ENCODE peak calls at places on chromosomes 6 and 20, in seven cellular contexts. One of them, this sample, is unnamed.

GRCh38 chr6:149484733-149485700 is at the start of gene ZC3H12D:
- DNase-seq in IMR-90: peak; percentile 33
- DNase-seq in lung: no peak
- DNase-seq in psoas muscle: peak; percentile 61
- DNase-seq in mammary epithelial cell: no peak
- DNase-seq in fibroblast of lung: peak; percentile 44
- DNase-seq in GM23338: no peak
- DNase-seq in this sample: no peak

GRCh38 chr20:51357543-51357942 is 185.0 kb downstream of the NFATC2 start:
- DNase-seq in IMR-90: no peak
- DNase-seq in lung: no peak
- DNase-seq in psoas muscle: no peak
- DNase-seq in mammary epithelial cell: no peak
- DNase-seq in fibroblast of lung: no peak
- DNase-seq in GM23338: no peak
- DNase-seq in this sample: no peak

GRCh38 chr6:156774872-156775405 is 2.2 kb upstream of the ARID1B start:
- DNase-seq in IMR-90: no peak
- DNase-seq in lung: no peak
- DNase-seq in psoas muscle: no peak
- DNase-seq in mammary epithelial cell: no peak
- DNase-seq in fibroblast of lung: no peak
- DNase-seq in GM23338: peak; percentile 70
- DNase-seq in this sample: no peak

GRCh38 chr6:29516108-29516507 is 28.4 kb upstream of the MAS1L start:
- DNase-seq in IMR-90: peak; percentile 5
- DNase-seq in lung: no peak
- DNase-seq in psoas muscle: no peak
- DNase-seq in mammary epithelial cell: peak; percentile 93
- DNase-seq in fibroblast of lung: peak; percentile 72
- DNase-seq in GM23338: no peak
- DNase-seq in this sample: no peak

GRCh38 chr20:50536333-50536732 is 26.1 kb downstream of the PTPN1 start:
- DNase-seq in IMR-90: no peak
- DNase-seq in lung: peak; percentile 71
- DNase-seq in psoas muscle: no peak
- DNase-seq in mammary epithelial cell: no peak
- DNase-seq in fibroblast of lung: peak; percentile 56
- DNase-seq in GM23338: no peak
- DNase-seq in this sample: no peak

GRCh38 chr6:31660998-31661866 is 654 bp upstream of the C6orf47 start:
- DNase-seq in IMR-90: peak; percentile 50
- DNase-seq in lung: no peak
- DNase-seq in psoas muscle: no peak
- DNase-seq in mammary epithelial cell: peak; percentile 28
- DNase-seq in fibroblast of lung: peak; percentile 54
- DNase-seq in GM23338: no peak
- DNase-seq in this sample: no peak

GRCh38 chr6:39755231-39755630 is 30.0 kb upstream of the KIF6 start:
- DNase-seq in IMR-90: peak; percentile 29
- DNase-seq in lung: no peak
- DNase-seq in psoas muscle: no peak
- DNase-seq in mammary epithelial cell: no peak
- DNase-seq in fibroblast of lung: peak; percentile 58
- DNase-seq in GM23338: no peak
- DNase-seq in this sample: no peak

GRCh38 chr6:85401186-85402062 is 48.5 kb upstream of the NT5E start:
- DNase-seq in IMR-90: no peak
- DNase-seq in lung: no peak
- DNase-seq in psoas muscle: no peak
- DNase-seq in mammary epithelial cell: no peak
- DNase-seq in fibroblast of lung: no peak
- DNase-seq in GM23338: no peak
- DNase-seq in this sample: no peak

GRCh38 chr6:137787016-137787415 is 80.0 kb upstream of the TNFAIP3 start:
- DNase-seq in IMR-90: no peak
- DNase-seq in lung: no peak
- DNase-seq in psoas muscle: no peak
- DNase-seq in mammary epithelial cell: no peak
- DNase-seq in fibroblast of lung: no peak
- DNase-seq in GM23338: no peak
- DNase-seq in this sample: no peak

GRCh38 chr6:11828185-11828897 is 49.7 kb upstream of the ADTRP start:
- DNase-seq in IMR-90: peak; percentile 11
- DNase-seq in lung: no peak
- DNase-seq in psoas muscle: no peak
- DNase-seq in mammary epithelial cell: no peak
- DNase-seq in fibroblast of lung: no peak
- DNase-seq in GM23338: no peak
- DNase-seq in this sample: no peak

GRCh38 chr6:11824986-11825385 is 46.4 kb upstream of the ADTRP start:
- DNase-seq in IMR-90: peak; percentile 83
- DNase-seq in lung: no peak
- DNase-seq in psoas muscle: no peak
- DNase-seq in mammary epithelial cell: peak; percentile 41
- DNase-seq in fibroblast of lung: peak; percentile 55
- DNase-seq in GM23338: no peak
- DNase-seq in this sample: no peak

GRCh38 chr6:11826779-11827178 is 48.2 kb upstream of the ADTRP start:
- DNase-seq in IMR-90: no peak
- DNase-seq in lung: no peak
- DNase-seq in psoas muscle: no peak
- DNase-seq in mammary epithelial cell: no peak
- DNase-seq in fibroblast of lung: no peak
- DNase-seq in GM23338: no peak
- DNase-seq in this sample: no peak

GRCh38 chr6:11819486-11819885 is 40.9 kb upstream of the ADTRP start:
- DNase-seq in IMR-90: no peak
- DNase-seq in lung: no peak
- DNase-seq in psoas muscle: no peak
- DNase-seq in mammary epithelial cell: no peak
- DNase-seq in fibroblast of lung: no peak
- DNase-seq in GM23338: no peak
- DNase-seq in this sample: no peak

DNA sequence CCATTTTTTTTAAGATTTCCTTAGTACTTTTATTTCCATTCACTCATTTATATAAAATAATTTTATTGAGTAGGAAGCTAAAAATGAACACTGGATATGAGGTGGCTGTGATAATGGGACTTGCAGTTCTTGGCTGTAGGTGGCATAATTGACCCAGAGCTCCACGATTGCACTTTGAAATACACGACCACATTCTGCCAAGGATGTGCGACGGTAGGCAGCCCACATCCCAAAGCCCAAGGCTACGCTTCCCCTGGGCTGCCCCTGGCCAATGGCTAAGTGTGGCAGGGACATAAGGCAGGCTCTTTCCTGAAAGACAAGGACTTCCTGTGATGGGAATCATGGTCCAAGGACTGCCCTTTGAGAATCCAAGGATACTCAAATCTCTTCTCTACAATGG is 43.7 kb upstream of the ADTRP start:
- DNase-seq in IMR-90: no peak
- DNase-seq in lung: no peak
- DNase-seq in psoas muscle: no peak
- DNase-seq in mammary epithelial cell: no peak
- DNase-seq in fibroblast of lung: no peak
- DNase-seq in GM23338: no peak
- DNase-seq in this sample: no peak
- TF ChIP-seq CTCF in IMR-90: no peak
- TF ChIP-seq CTCF in lung: no peak
- TF ChIP-seq CTCF in psoas muscle: peak; percentile 15
- TF ChIP-seq CTCF in mammary epithelial cell: no peak
- TF ChIP-seq CTCF in fibroblast of lung: no peak
- TF ChIP-seq CTCF in GM23338: no peak
- TF ChIP-seq CTCF in this sample: no peak

GRCh38 chr6:45513331-45513730 is 135.6 kb upstream of the SUPT3H start:
- DNase-seq in IMR-90: no peak
- DNase-seq in lung: no peak
- DNase-seq in psoas muscle: no peak
- DNase-seq in mammary epithelial cell: no peak
- DNase-seq in fibroblast of lung: no peak
- DNase-seq in GM23338: peak; percentile 41
- DNase-seq in this sample: no peak
- H3K4me1 ChIP-seq in IMR-90: peaks cover 2% of the 10 kb centered on the region
- H3K4me1 ChIP-seq in lung: no peaks in the 10 kb centered on the region
- H3K4me1 ChIP-seq in psoas muscle: no peaks in the 10 kb centered on the region
- H3K4me1 ChIP-seq in mammary epithelial cell: no peaks in the 10 kb centered on the region
- H3K4me1 ChIP-seq in fibroblast of lung: no peaks in the 10 kb centered on the region
- H3K4me1 ChIP-seq in GM23338: peaks cover 33% of the 10 kb centered on the region
- H3K4me1 ChIP-seq in this sample: no peaks in the 10 kb centered on the region

DNA sequence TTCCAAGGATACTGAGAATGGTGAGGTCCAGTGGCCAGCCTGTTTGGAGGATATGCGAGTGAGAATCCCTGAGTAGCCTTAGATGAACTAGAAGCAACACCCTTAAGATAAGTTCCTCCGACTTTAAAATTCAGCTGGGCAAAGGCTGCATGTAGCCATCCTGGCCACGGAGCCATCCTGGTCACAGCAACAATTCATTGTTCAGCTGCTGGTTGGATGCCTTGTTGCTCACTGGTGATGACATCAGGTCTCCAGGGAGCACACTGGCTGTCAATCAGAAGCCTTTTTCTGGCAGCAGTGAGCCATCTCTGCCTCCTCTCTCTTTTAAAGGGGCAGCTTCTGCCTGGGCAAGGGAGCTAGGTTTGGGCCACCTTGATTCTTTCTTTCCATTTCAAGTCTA is 22.4 kb upstream of the RIMS4 start:
- DNase-seq in IMR-90: no peak
- DNase-seq in lung: no peak
- DNase-seq in psoas muscle: no peak
- DNase-seq in mammary epithelial cell: peak; percentile 16
- DNase-seq in fibroblast of lung: no peak
- DNase-seq in GM23338: peak; percentile 32
- DNase-seq in this sample: no peak
- H3K27me3 ChIP-seq in IMR-90: peaks cover 19% of the 10 kb centered on the region
- H3K27me3 ChIP-seq in lung: no peaks in the 10 kb centered on the region
- H3K27me3 ChIP-seq in psoas muscle: peaks cover 31% of the 10 kb centered on the region
- H3K27me3 ChIP-seq in mammary epithelial cell: peaks cover 16% of the 10 kb centered on the region
- H3K27me3 ChIP-seq in fibroblast of lung: peaks cover 6% of the 10 kb centered on the region
- H3K27me3 ChIP-seq in GM23338: no peaks in the 10 kb centered on the region
- H3K27me3 ChIP-seq in this sample: no peaks in the 10 kb centered on the region

GRCh38 chr20:60899320-60899719 is 352.7 kb upstream of the CDH4 start:
- DNase-seq in IMR-90: no peak
- DNase-seq in lung: no peak
- DNase-seq in psoas muscle: no peak
- DNase-seq in mammary epithelial cell: no peak
- DNase-seq in fibroblast of lung: no peak
- DNase-seq in GM23338: no peak
- DNase-seq in this sample: no peak
- TF ChIP-seq CTCF in IMR-90: no peak
- TF ChIP-seq CTCF in lung: no peak
- TF ChIP-seq CTCF in psoas muscle: no peak
- TF ChIP-seq CTCF in mammary epithelial cell: no peak
- TF ChIP-seq CTCF in fibroblast of lung: no peak
- TF ChIP-seq CTCF in GM23338: no peak
- TF ChIP-seq CTCF in this sample: no peak

GRCh38 chr6:166559211-166559610 is 27.3 kb downstream of the RAMACL start:
- DNase-seq in IMR-90: no peak
- DNase-seq in lung: no peak
- DNase-seq in psoas muscle: no peak
- DNase-seq in mammary epithelial cell: peak; percentile 55
- DNase-seq in fibroblast of lung: peak; percentile 84
- DNase-seq in GM23338: no peak
- DNase-seq in this sample: no peak

GRCh38 chr6:166558156-166559025 is 28.1 kb downstream of the RAMACL start:
- DNase-seq in IMR-90: no peak
- DNase-seq in lung: no peak
- DNase-seq in psoas muscle: no peak
- DNase-seq in mammary epithelial cell: no peak
- DNase-seq in fibroblast of lung: peak; percentile 79
- DNase-seq in GM23338: no peak
- DNase-seq in this sample: no peak

GRCh38 chr6:166555066-166555465 is 31.4 kb downstream of the RAMACL start:
- DNase-seq in IMR-90: no peak
- DNase-seq in lung: no peak
- DNase-seq in psoas muscle: no peak
- DNase-seq in mammary epithelial cell: no peak
- DNase-seq in fibroblast of lung: no peak
- DNase-seq in GM23338: no peak
- DNase-seq in this sample: no peak

GRCh38 chr6:166556336-166556735 is 30.1 kb downstream of the RAMACL start:
- DNase-seq in IMR-90: peak; percentile 28
- DNase-seq in lung: no peak
- DNase-seq in psoas muscle: no peak
- DNase-seq in mammary epithelial cell: no peak
- DNase-seq in fibroblast of lung: peak; percentile 74
- DNase-seq in GM23338: no peak
- DNase-seq in this sample: no peak

DNA sequence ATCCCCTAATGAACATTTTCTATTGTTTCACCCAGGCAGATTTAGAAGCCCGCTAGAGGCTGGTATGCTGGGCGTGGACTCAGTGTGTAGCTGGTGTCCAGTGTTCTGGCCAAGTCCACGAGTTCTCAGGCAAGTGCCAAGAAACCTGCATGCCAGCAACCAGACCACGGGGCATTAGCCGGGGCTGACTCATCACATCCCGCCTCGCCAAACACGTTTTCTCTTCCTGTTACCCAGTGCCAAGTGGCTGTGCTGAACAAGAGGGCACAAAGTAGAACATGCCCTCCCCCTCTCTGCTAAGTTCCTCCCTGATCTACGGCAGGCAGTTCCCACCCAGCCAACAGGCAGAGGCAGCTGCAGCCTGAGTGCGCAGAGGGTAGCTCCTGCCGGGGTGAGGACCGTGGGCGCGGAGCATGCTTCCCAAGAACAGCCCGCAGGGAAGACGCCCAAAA is 29.6 kb downstream of the RAMACL start:
- DNase-seq in IMR-90: peak; percentile 65
- DNase-seq in lung: peak; percentile 95
- DNase-seq in psoas muscle: peak; percentile 89
- DNase-seq in mammary epithelial cell: peak; percentile 99
- DNase-seq in fibroblast of lung: peak; percentile 94
- DNase-seq in GM23338: peak; percentile 48
- DNase-seq in this sample: peak; percentile 29
- H3K4me1 ChIP-seq in IMR-90: peaks cover 19% of the 10 kb centered on the region
- H3K4me1 ChIP-seq in lung: peaks cover 27% of the 10 kb centered on the region
- H3K4me1 ChIP-seq in psoas muscle: peaks cover 50% of the 10 kb centered on the region
- H3K4me1 ChIP-seq in mammary epithelial cell: peaks cover 57% of the 10 kb centered on the region
- H3K4me1 ChIP-seq in fibroblast of lung: peaks cover 22% of the 10 kb centered on the region
- H3K4me1 ChIP-seq in GM23338: peaks cover 60% of the 10 kb centered on the region
- H3K4me1 ChIP-seq in this sample: peaks cover 36% of the 10 kb centered on the region